ENCODE peak calls at places on chromosomes 6 and 20, in four cellular contexts. R, Y, H and G are unnamed samples.

GRCh38 chr6:142823579-142823902 is 121.4 kb downstream of the HIVEP2 start:
- DNase-seq in R (no peak), H (no peak), Y (no peak), G (no peak)

GRCh38 chr6:166903027-166903426 is 53.3 kb downstream of the RNASET2 start:
- DNase-seq in Y (no peak), R (no peak), H (no peak), G (no peak)

GRCh38 chr20:7728373-7728772 is 211.9 kb downstream of the HAO1 start:
- DNase-seq in Y (no peak), R (no peak), H (no peak), G (no peak)

GRCh38 chr20:4910951-4911350 is 90.4 kb downstream of the SLC23A2 start:
- DNase-seq in H (no peak), Y (no peak), R (no peak), G (no peak)

GRCh38 chr20:34952676-34953075 is 2.9 kb downstream of the GSS start:
- DNase-seq in H (no peak), Y (no peak), R (no peak), G (no peak)

GRCh38 chr6:48036316-48036715 is 74.7 kb downstream of the PTCHD4 start:
- DNase-seq in H (no peak), Y (peak), R (no peak), G (no peak)

GRCh38 chr20:46307139-46307998 is 929 bp downstream of the CDH22 start:
- DNase-seq in R (peak), H (peak), Y (peak), G (peak)

GRCh38 chr6:53287336-53288225 is 61.2 kb downstream of the ELOVL5 start:
- DNase-seq in R (no peak), Y (no peak), H (no peak), G (no peak)

GRCh38 chr6:63941747-63942470 is 306.3 kb downstream of the PHF3 start:
- DNase-seq in H (no peak), Y (peak), R (no peak), G (no peak)

GRCh38 chr6:30890646-30891449 is 6.5 kb downstream of the DDR1 start:
- DNase-seq in H (no peak), Y (no peak), R (no peak), G (no peak)

GRCh38 chr6:158517581-158517980 is 42.3 kb upstream of the TMEM181 start:
- DNase-seq in H (no peak), R (no peak), Y (no peak), G (no peak)

GRCh38 chr6:148316308-148316707 is 26.3 kb upstream of the SASH1 start:
- DNase-seq in H (no peak), R (no peak), Y (no peak), G (no peak)

GRCh38 chr6:127939442-127940066 is 38.7 kb upstream of the THEMIS start:
- DNase-seq in R (no peak), Y (no peak), H (no peak), G (no peak)

GRCh38 chr20:41173161-41173721 is 35.9 kb downstream of the PLCG1 start:
- DNase-seq in Y (peak), R (peak), H (peak), G (peak)

GRCh38 chr20:20489623-20490341 is 121.9 kb downstream of the INSM1 start:
- DNase-seq in R (no peak), H (no peak), Y (no peak), G (no peak)

GRCh38 chr6:166655713-166656265 is 28.7 kb upstream of the RPS6KA2 start:
- DNase-seq in H (no peak), Y (no peak), R (no peak), G (no peak)

GRCh38 chr6:42978487-42978792 is 541 bp downstream of the PEX6 start:
- DNase-seq in H (no peak), Y (no peak), R (no peak), G (peak)

GRCh38 chr6:119172813-119173212 is 94.3 kb upstream of the FAM184A start:
- DNase-seq in Y (peak), H (no peak), R (no peak), G (no peak)

GRCh38 chr6:106547961-106548453 is 81.3 kb downstream of the RTN4IP1 start:
- DNase-seq in Y (peak), R (no peak), H (peak), G (no peak)

GRCh38 chr20:43942661-43943285 is 28.1 kb downstream of the TOX2 start:
- DNase-seq in H (no peak), R (no peak), Y (no peak), G (peak)

GRCh38 chr6:136235233-136235564 is 14.9 kb downstream of the MTFR2 start:
- DNase-seq in H (no peak), Y (peak), R (no peak), G (no peak)

GRCh38 chr20:57170343-57170742 is 96.1 kb downstream of the BMP7 start:
- DNase-seq in R (no peak), H (no peak), Y (no peak), G (no peak)

GRCh38 chr20:10433014-10433622 is 904 bp downstream of the MKKS start:
- DNase-seq in Y (peak), R (no peak), H (no peak), G (no peak)

GRCh38 chr20:57563522-57563921 is 2.6 kb downstream of the PCK1 start:
- DNase-seq in H (no peak), Y (no peak), R (no peak), G (no peak)

GRCh38 chr6:56759521-56759920 is 116.8 kb upstream of the DST start:
- DNase-seq in H (no peak), Y (no peak), R (no peak), G (no peak)

GRCh38 chr6:122736606-122737005 is 42.9 kb upstream of the FABP7 start:
- DNase-seq in H (no peak), Y (no peak), R (no peak), G (no peak)

GRCh38 chr20:35732644-35732982 is 9.4 kb downstream of the RBM39 start:
- DNase-seq in Y (no peak), R (no peak), H (no peak), G (no peak)

GRCh38 chr20:16241911-16242310 is 331.3 kb downstream of the KIF16B start:
- DNase-seq in H (no peak), Y (peak), R (no peak), G (no peak)

DNA sequence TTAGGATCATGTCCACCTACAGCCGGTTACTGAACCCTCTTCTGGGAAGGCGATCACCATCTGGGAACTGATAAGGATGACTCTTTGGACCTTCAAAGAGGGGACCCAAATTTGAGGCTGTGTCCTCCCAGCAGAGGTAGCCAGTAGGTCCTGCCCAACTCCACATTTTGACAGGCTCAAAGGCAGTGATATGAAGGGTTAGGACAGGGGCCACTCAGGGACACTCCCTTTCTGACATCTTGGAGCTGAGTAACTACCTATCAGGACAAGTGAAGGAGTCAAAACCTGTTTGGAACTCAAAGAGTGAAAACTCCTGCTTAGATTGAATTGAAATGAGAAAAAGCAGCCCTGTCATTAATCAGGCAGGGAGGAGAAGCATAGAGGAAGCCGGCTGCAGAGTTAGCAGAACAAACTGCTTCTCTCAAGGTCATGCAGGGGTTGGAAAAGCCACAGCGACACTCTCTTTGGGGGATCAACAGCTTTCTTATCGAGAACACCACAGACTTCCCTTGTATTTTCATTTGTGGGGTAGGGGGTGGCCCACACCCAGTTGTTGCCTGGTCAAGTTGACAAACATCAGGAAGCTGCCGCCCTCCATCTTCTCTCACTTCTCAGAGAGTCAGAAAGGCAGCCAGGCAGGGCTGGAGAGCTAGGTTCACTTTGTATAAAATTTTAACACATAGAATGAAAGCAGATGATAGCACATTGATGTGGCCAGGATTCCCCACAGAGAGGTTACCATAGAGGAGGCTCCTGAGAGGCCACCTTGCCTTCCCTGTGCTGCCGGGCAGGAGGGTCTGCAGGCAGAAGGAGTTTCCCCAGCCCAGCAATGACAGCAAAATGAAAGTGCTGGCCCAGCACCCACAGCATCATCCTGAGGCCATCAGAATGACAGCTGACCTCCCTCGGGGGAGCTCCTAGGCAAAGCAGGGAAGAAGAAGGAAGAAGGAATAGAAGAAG is 47.6 kb downstream of the AGPAT4 start:
- DNase-seq in R (no peak), Y (no peak), H (no peak), G (no peak)
- TF ChIP-seq POLR2A in R (no peak), Y (no peak), H (no peak), G (no peak)

GRCh38 chr6:4379958-4380357 is 244.6 kb upstream of the ECI2 start:
- DNase-seq in Y (no peak), R (no peak), H (no peak), G (no peak)

GRCh38 chr6:4378319-4378996 is 243.1 kb upstream of the ECI2 start:
- DNase-seq in R (no peak), H (no peak), Y (no peak), G (no peak)

GRCh38 chr6:4380881-4381281 is 245.5 kb upstream of the ECI2 start:
- DNase-seq in R (no peak), Y (no peak), H (no peak), G (no peak)

GRCh38 chr6:4374231-4374630 is 238.9 kb upstream of the ECI2 start:
- DNase-seq in H (no peak), R (no peak), Y (no peak), G (no peak)

GRCh38 chr6:4377635-4378034 is 242.3 kb upstream of the ECI2 start:
- DNase-seq in H (no peak), R (no peak), Y (no peak), G (no peak)
- TF ChIP-seq TAF1 in H (no peak), R (no peak), Y (no peak), G (no peak)

GRCh38 chr6:26031595-26032386 is 55.4 kb upstream of the HFE start:
- DNase-seq in H (peak), Y (peak), R (no peak), G (peak)
- TF ChIP-seq POLR2A in H (peak), Y (peak), R (peak), G (peak)

GRCh38 chr6:133764011-133764812 is 124.7 kb upstream of the TCF21 start:
- DNase-seq in Y (no peak), R (no peak), H (no peak), G (no peak)
- TF ChIP-seq TAF1 in Y (no peak), R (no peak), H (no peak), G (no peak)

DNA sequence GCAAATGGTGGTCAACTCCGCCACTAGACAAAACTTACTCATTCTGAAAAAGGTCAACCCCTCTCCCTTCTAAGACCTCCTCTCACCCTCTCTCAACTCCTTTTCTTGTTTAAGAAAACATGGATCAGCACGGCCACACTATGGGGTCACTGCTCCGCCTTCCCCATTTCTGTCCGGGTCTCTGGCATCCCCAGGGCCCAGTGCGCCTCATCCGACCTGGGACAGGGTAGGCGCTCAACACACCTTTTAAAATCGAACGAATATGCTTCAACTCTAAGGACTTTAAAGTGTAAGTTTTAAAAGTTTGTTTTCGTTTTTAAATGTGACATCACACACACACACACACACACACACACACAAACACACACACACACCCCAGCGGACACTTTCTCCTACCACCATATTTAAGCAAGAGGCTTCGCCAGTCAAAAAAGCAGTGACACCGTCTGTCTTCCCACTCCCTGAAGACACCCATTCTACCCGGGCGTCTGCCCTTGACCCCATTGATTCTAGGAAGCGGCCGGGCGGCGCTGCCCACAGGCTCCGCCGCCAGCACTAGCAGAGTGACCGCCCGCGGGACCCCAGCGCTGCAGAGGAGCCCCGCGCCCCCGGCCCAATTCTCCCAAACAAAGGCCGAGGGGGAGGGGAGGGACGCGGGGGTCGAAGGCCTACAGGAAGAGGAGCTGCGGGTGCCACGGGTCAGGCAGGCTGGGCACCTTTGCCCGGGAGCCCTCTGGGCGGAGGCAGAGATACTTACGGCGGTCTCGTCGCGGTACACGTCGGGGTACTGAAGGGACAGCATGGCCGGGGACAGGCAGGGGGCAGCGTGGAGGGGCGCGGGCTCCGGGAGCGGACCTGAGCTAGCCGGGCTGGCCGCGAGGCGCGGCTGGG is 547 bp downstream of the PREP start:
- DNase-seq in Y (peak), H (no peak), R (peak), G (no peak)
- TF ChIP-seq POLR2A in Y (no peak), H (no peak), R (no peak), G (no peak)